ENCODE peak calls at places on chromosomes 4 and X, in five cellular contexts. One of them, this sample, is unnamed.

GRCh38 chr4:164959896-164960295 is 17.6 kb downstream of the TRIM61 start:
- DNase-seq in H7: no peak
- DNase-seq in hepatocyte: no peak
- DNase-seq in choroid plexus epithelial cell: peak
- DNase-seq in skeletal muscle cell: no peak
- DNase-seq in this sample: peak

GRCh38 chrX:11138498-11139390 is 27.6 kb downstream of the HCCS start:
- DNase-seq in skeletal muscle cell: no peak
- DNase-seq in choroid plexus epithelial cell: no peak
- DNase-seq in hepatocyte: no peak
- DNase-seq in H7: peak
- DNase-seq in this sample: no peak

GRCh38 chrX:55127692-55128091 is 38.9 kb downstream of the PAGE2 start:
- DNase-seq in skeletal muscle cell: no peak
- DNase-seq in hepatocyte: no peak
- DNase-seq in choroid plexus epithelial cell: peak
- DNase-seq in H7: no peak
- DNase-seq in this sample: no peak

GRCh38 chr4:105230287-105230686 is 83.6 kb downstream of the TET2 start:
- DNase-seq in skeletal muscle cell: no peak
- DNase-seq in H7: no peak
- DNase-seq in choroid plexus epithelial cell: no peak
- DNase-seq in hepatocyte: no peak
- DNase-seq in this sample: no peak

GRCh38 chr4:53050361-53050774 is 188.3 kb downstream of the RASL11B start:
- DNase-seq in H7: no peak
- DNase-seq in choroid plexus epithelial cell: no peak
- DNase-seq in skeletal muscle cell: no peak
- DNase-seq in hepatocyte: no peak
- DNase-seq in this sample: no peak

GRCh38 chrX:15447985-15448639 is 45.0 kb downstream of the PIR start:
- DNase-seq in choroid plexus epithelial cell: peak
- DNase-seq in skeletal muscle cell: no peak
- DNase-seq in hepatocyte: no peak
- DNase-seq in H7: no peak
- DNase-seq in this sample: peak

GRCh38 chrX:149472620-149473019 is 32.5 kb downstream of the IDS start:
- DNase-seq in hepatocyte: no peak
- DNase-seq in skeletal muscle cell: no peak
- DNase-seq in choroid plexus epithelial cell: no peak
- DNase-seq in H7: no peak
- DNase-seq in this sample: no peak

GRCh38 chrX:155997436-155997835 is at the start of gene IL9R:
- DNase-seq in choroid plexus epithelial cell: no peak
- DNase-seq in hepatocyte: no peak
- DNase-seq in H7: no peak
- DNase-seq in skeletal muscle cell: no peak
- DNase-seq in this sample: no peak

GRCh38 chrX:45035071-45035470 is 162.1 kb downstream of the KDM6A start:
- DNase-seq in hepatocyte: no peak
- DNase-seq in choroid plexus epithelial cell: no peak
- DNase-seq in H7: no peak
- DNase-seq in skeletal muscle cell: no peak
- DNase-seq in this sample: no peak

GRCh38 chr4:110411599-110412011 is 64.3 kb upstream of the ENPEP start:
- DNase-seq in H7: peak
- DNase-seq in hepatocyte: no peak
- DNase-seq in skeletal muscle cell: no peak
- DNase-seq in choroid plexus epithelial cell: no peak
- DNase-seq in this sample: no peak

GRCh38 chr4:184396001-184396400 is 78.3 kb downstream of the IRF2 start:
- DNase-seq in choroid plexus epithelial cell: no peak
- DNase-seq in H7: no peak
- DNase-seq in hepatocyte: no peak
- DNase-seq in skeletal muscle cell: no peak
- DNase-seq in this sample: no peak

GRCh38 chr4:128350449-128351045 is 62.9 kb upstream of the PGRMC2 start:
- DNase-seq in hepatocyte: no peak
- DNase-seq in H7: no peak
- DNase-seq in skeletal muscle cell: no peak
- DNase-seq in choroid plexus epithelial cell: no peak
- DNase-seq in this sample: no peak

GRCh38 chrX:3811331-3812311 is 98.2 kb upstream of the PRKX start:
- DNase-seq in H7: peak
- DNase-seq in skeletal muscle cell: no peak
- DNase-seq in choroid plexus epithelial cell: peak
- DNase-seq in hepatocyte: peak
- DNase-seq in this sample: peak

GRCh38 chr4:57635900-57636299 is 525.7 kb upstream of the IGFBP7 start:
- DNase-seq in H7: no peak
- DNase-seq in choroid plexus epithelial cell: no peak
- DNase-seq in skeletal muscle cell: no peak
- DNase-seq in hepatocyte: no peak
- DNase-seq in this sample: no peak

GRCh38 chrX:7711167-7711566 is 131.8 kb upstream of the VCX start:
- DNase-seq in choroid plexus epithelial cell: no peak
- DNase-seq in hepatocyte: no peak
- DNase-seq in skeletal muscle cell: no peak
- DNase-seq in H7: no peak
- DNase-seq in this sample: no peak

GRCh38 chrX:105191878-105192277 is 28.6 kb downstream of the TEX13A start:
- DNase-seq in hepatocyte: peak
- DNase-seq in H7: peak
- DNase-seq in choroid plexus epithelial cell: peak
- DNase-seq in skeletal muscle cell: no peak
- DNase-seq in this sample: peak

GRCh38 chrX:130393451-130394074 is 8.1 kb upstream of the GPR119 start:
- DNase-seq in hepatocyte: peak
- DNase-seq in H7: peak
- DNase-seq in choroid plexus epithelial cell: peak
- DNase-seq in skeletal muscle cell: no peak
- DNase-seq in this sample: peak

GRCh38 chr4:66357316-66357715 is 687.0 kb upstream of the EPHA5 start:
- DNase-seq in choroid plexus epithelial cell: peak
- DNase-seq in skeletal muscle cell: no peak
- DNase-seq in hepatocyte: no peak
- DNase-seq in H7: no peak
- DNase-seq in this sample: no peak

GRCh38 chr4:64940698-64941097 is 531.4 kb upstream of the TECRL start:
- DNase-seq in H7: no peak
- DNase-seq in choroid plexus epithelial cell: peak
- DNase-seq in hepatocyte: no peak
- DNase-seq in skeletal muscle cell: peak
- DNase-seq in this sample: no peak

GRCh38 chr4:78845469-78845868 is 69.3 kb downstream of the BMP2K start:
- DNase-seq in skeletal muscle cell: no peak
- DNase-seq in hepatocyte: no peak
- DNase-seq in choroid plexus epithelial cell: peak
- DNase-seq in H7: no peak
- DNase-seq in this sample: no peak

GRCh38 chrX:70226048-70226447 is 8.4 kb upstream of the AWAT1 start:
- DNase-seq in choroid plexus epithelial cell: no peak
- DNase-seq in hepatocyte: no peak
- DNase-seq in skeletal muscle cell: no peak
- DNase-seq in H7: no peak
- DNase-seq in this sample: no peak

GRCh38 chr4:110119880-110120279 is 78.5 kb downstream of the ELOVL6 start:
- DNase-seq in skeletal muscle cell: peak
- DNase-seq in H7: no peak
- DNase-seq in hepatocyte: no peak
- DNase-seq in choroid plexus epithelial cell: peak
- DNase-seq in this sample: peak

GRCh38 chr4:172631832-172632231 is 536.8 kb upstream of the GALNT7 start:
- DNase-seq in hepatocyte: no peak
- DNase-seq in choroid plexus epithelial cell: no peak
- DNase-seq in skeletal muscle cell: no peak
- DNase-seq in H7: no peak
- DNase-seq in this sample: no peak

GRCh38 chr4:25172964-25173917 is 13.0 kb upstream of the SEPSECS start:
- DNase-seq in hepatocyte: peak
- DNase-seq in skeletal muscle cell: peak
- DNase-seq in H7: no peak
- DNase-seq in choroid plexus epithelial cell: peak
- DNase-seq in this sample: peak

GRCh38 chr4:25258980-25259578 is 25.2 kb downstream of the PI4K2B start:
- DNase-seq in hepatocyte: no peak
- DNase-seq in choroid plexus epithelial cell: peak
- DNase-seq in skeletal muscle cell: peak
- DNase-seq in H7: no peak
- DNase-seq in this sample: peak

GRCh38 chr4:707929-708630 is 2.4 kb downstream of the PCGF3 start:
- DNase-seq in hepatocyte: no peak
- DNase-seq in H7: no peak
- DNase-seq in choroid plexus epithelial cell: no peak
- DNase-seq in skeletal muscle cell: no peak
- DNase-seq in this sample: no peak

GRCh38 chr4:185464184-185464583 is 7.3 kb downstream of the CCDC110 start:
- DNase-seq in skeletal muscle cell: no peak
- DNase-seq in choroid plexus epithelial cell: no peak
- DNase-seq in H7: peak
- DNase-seq in hepatocyte: no peak
- DNase-seq in this sample: no peak

GRCh38 chr4:176927664-176928063 is 134.9 kb upstream of the VEGFC start:
- DNase-seq in choroid plexus epithelial cell: peak
- DNase-seq in hepatocyte: peak
- DNase-seq in skeletal muscle cell: peak
- DNase-seq in H7: no peak
- DNase-seq in this sample: peak

GRCh38 chrX:109281478-109282275 is 200.2 kb downstream of the GUCY2F start:
- DNase-seq in choroid plexus epithelial cell: peak
- DNase-seq in H7: peak
- DNase-seq in skeletal muscle cell: no peak
- DNase-seq in hepatocyte: peak
- DNase-seq in this sample: no peak

GRCh38 chr4:26022346-26022891 is 108.4 kb downstream of the SMIM20 start:
- DNase-seq in choroid plexus epithelial cell: peak
- DNase-seq in hepatocyte: peak
- DNase-seq in skeletal muscle cell: peak
- DNase-seq in H7: no peak
- DNase-seq in this sample: peak

GRCh38 chr4:172995704-172996103 is 172.9 kb upstream of the GALNT7 start:
- DNase-seq in H7: no peak
- DNase-seq in choroid plexus epithelial cell: no peak
- DNase-seq in hepatocyte: no peak
- DNase-seq in skeletal muscle cell: no peak
- DNase-seq in this sample: no peak

GRCh38 chr4:11587797-11588196 is 159.1 kb upstream of the HS3ST1 start:
- DNase-seq in hepatocyte: no peak
- DNase-seq in choroid plexus epithelial cell: no peak
- DNase-seq in skeletal muscle cell: no peak
- DNase-seq in H7: no peak
- DNase-seq in this sample: no peak

GRCh38 chr4:78031457-78031856 is 25.7 kb upstream of the FRAS1 start:
- DNase-seq in choroid plexus epithelial cell: no peak
- DNase-seq in hepatocyte: no peak
- DNase-seq in H7: no peak
- DNase-seq in skeletal muscle cell: no peak
- DNase-seq in this sample: no peak

DNA sequence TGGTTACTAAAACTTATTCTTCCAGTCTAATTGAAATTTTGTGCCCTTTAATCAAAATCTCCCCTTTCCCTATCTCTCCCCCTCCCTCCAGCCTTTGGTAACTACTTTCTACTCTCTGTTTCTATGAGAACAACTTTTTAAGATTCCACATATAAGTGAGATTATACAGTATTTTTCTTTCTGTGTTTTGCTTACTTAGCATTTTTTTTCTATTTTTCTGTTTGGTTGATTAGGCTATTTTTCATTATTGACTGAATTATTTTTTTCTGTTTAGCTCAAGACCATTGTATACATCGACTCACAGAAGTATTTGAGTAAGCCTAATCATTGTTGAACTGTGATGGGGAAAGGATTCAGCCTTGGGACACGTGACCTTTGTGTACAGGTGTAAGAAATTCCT is 116.4 kb downstream of the PHEX start:
- DNase-seq in skeletal muscle cell: no peak
- DNase-seq in choroid plexus epithelial cell: no peak
- DNase-seq in H7: no peak
- DNase-seq in hepatocyte: no peak
- DNase-seq in this sample: no peak
- H3K4me3 ChIP-seq in skeletal muscle cell: no peak
- H3K4me3 ChIP-seq in choroid plexus epithelial cell: no peak
- H3K4me3 ChIP-seq in H7: no peak
- H3K4me3 ChIP-seq in hepatocyte: no peak
- H3K4me3 ChIP-seq in this sample: no peak

GRCh38 chrX:369563-370101 is 17.1 kb downstream of the PPP2R3B start:
- DNase-seq in H7: peak
- DNase-seq in hepatocyte: no peak
- DNase-seq in choroid plexus epithelial cell: no peak
- DNase-seq in skeletal muscle cell: no peak
- DNase-seq in this sample: no peak
- H3K4me3 ChIP-seq in H7: no peak
- H3K4me3 ChIP-seq in hepatocyte: no peak
- H3K4me3 ChIP-seq in choroid plexus epithelial cell: no peak
- H3K4me3 ChIP-seq in skeletal muscle cell: no peak
- H3K4me3 ChIP-seq in this sample: no peak

GRCh38 chr4:55635760-55636621 is at the start of gene NMU:
- DNase-seq in choroid plexus epithelial cell: no peak
- DNase-seq in H7: peak
- DNase-seq in skeletal muscle cell: no peak
- DNase-seq in hepatocyte: peak
- DNase-seq in this sample: peak
- H3K4me3 ChIP-seq in choroid plexus epithelial cell: peak
- H3K4me3 ChIP-seq in H7: peak
- H3K4me3 ChIP-seq in skeletal muscle cell: peak
- H3K4me3 ChIP-seq in hepatocyte: peak
- H3K4me3 ChIP-seq in this sample: peak

GRCh38 chrX:46759645-46759974 is 692 bp upstream of the SLC9A7 start:
- DNase-seq in H7: peak
- DNase-seq in skeletal muscle cell: no peak
- DNase-seq in hepatocyte: no peak
- DNase-seq in choroid plexus epithelial cell: no peak
- DNase-seq in this sample: no peak
- H3K4me3 ChIP-seq in H7: peak
- H3K4me3 ChIP-seq in skeletal muscle cell: peak
- H3K4me3 ChIP-seq in hepatocyte: peak
- H3K4me3 ChIP-seq in choroid plexus epithelial cell: peak
- H3K4me3 ChIP-seq in this sample: peak

DNA sequence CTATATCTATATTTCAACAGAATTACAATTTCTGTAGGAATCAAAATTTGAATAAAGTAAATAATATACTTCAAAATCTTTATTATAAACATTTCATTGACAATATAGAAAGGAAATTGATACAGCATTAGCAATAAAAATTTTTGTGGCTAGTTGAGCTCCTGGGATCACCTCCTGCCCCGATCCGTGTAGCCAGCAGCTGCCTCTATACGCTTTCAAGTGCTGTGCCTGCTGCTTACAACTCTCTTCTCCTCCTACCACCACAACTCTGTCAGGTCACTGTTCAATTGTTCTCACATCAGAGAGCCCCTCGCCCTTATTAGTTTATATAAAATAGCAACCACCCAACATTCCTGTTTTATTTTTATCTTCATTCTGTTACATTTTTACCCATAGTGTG is 27.6 kb downstream of the INPP4B start:
- DNase-seq in H7: no peak
- DNase-seq in hepatocyte: no peak
- DNase-seq in choroid plexus epithelial cell: no peak
- DNase-seq in skeletal muscle cell: no peak
- DNase-seq in this sample: no peak
- H3K4me3 ChIP-seq in H7: no peak
- H3K4me3 ChIP-seq in hepatocyte: no peak
- H3K4me3 ChIP-seq in choroid plexus epithelial cell: no peak
- H3K4me3 ChIP-seq in skeletal muscle cell: no peak
- H3K4me3 ChIP-seq in this sample: no peak

This sample was measured in foreskin fibroblast.